ENCODE peak calls at places on chromosomes 16 and 17, in six cellular contexts. S is aorta; E is stimulated activated CD8-positive, alpha-beta memory T cell treated with anti-CD3 and anti-CD28 coated beads, Interleukin-12 subunit alpha, Interleukin-12 subunit beta, amount 100 ng/mL, for 4 hours; U is ureter; B is HCEC 1CT; Y is activated naive CD4-positive, alpha-beta T cell. H is an unnamed sample.

GRCh38 chr16:80174416-80174815 is 366.4 kb upstream of the DYNLRB2 start:
- DNase-seq in E (no peak), Y (no peak), S (no peak), B (peak; percentile 29), U (no peak), H (no peak)

GRCh38 chr17:76103274-76104139 is at the start of gene EXOC7:
- DNase-seq in E (peak; percentile 84), S (peak; percentile 98), U (peak; percentile 93), B (peak; percentile 90), Y (peak; percentile 91), H (peak; percentile 93)

GRCh38 chr17:63843387-63844292 is 1.2 kb upstream of the SMARCD2 start:
- DNase-seq in E (no peak), Y (no peak), B (peak; percentile 83), S (peak; percentile 77), U (peak; percentile 64), H (no peak)

GRCh38 chr16:85986931-85987749 is 88.2 kb downstream of the IRF8 start:
- DNase-seq in B (no peak), E (no peak), U (no peak), Y (peak; percentile 44), S (peak; percentile 77), H (peak; percentile 56)

GRCh38 chr16:30656388-30656787 is 1.8 kb upstream of the FBRS start:
- DNase-seq in U (no peak), E (no peak), B (no peak), S (no peak), Y (no peak), H (no peak)

GRCh38 chr16:30186444-30186781 is 3.0 kb downstream of the CORO1A start:
- DNase-seq in B (no peak), S (no peak), Y (peak; percentile 29), E (peak; percentile 19), U (no peak), H (no peak)

GRCh38 chr17:16304832-16305231 is 48.4 kb downstream of the CENPV start:
- DNase-seq in E (no peak), S (no peak), U (no peak), B (peak; percentile 51), Y (no peak), H (no peak)

GRCh38 chr17:75088902-75089417 is 1.2 kb downstream of the SLC16A5 start:
- DNase-seq in B (peak; percentile 49), Y (no peak), U (no peak), S (no peak), E (no peak), H (no peak)

GRCh38 chr17:20266806-20267458 is 200.4 kb downstream of the LGALS9B start:
- DNase-seq in S (no peak), E (no peak), Y (no peak), B (no peak), U (no peak), H (no peak)

GRCh38 chr16:23801387-23801786 is 34.4 kb upstream of the PRKCB start:
- DNase-seq in S (peak; percentile 86), B (peak; percentile 39), Y (peak; percentile 79), U (peak; percentile 77), E (peak; percentile 52), H (peak; percentile 75)

GRCh38 chr16:10954903-10955302 is 10.5 kb downstream of the CLEC16A start:
- DNase-seq in E (no peak), B (no peak), S (no peak), U (no peak), Y (no peak), H (no peak)

GRCh38 chr16:3822366-3823045 is 58.0 kb downstream of the CREBBP start:
- DNase-seq in B (no peak), S (no peak), E (no peak), Y (no peak), U (no peak), H (no peak)

GRCh38 chr17:75896360-75897075 is at the start of gene TRIM65:
- DNase-seq in E (peak; percentile 70), B (peak; percentile 78), Y (peak; percentile 70), U (peak; percentile 89), S (peak; percentile 97), H (peak; percentile 83)

GRCh38 chr17:1752425-1752941 is 9.4 kb upstream of the SERPINF1 start:
- DNase-seq in U (no peak), Y (no peak), B (no peak), E (no peak), S (no peak), H (no peak)

GRCh38 chr17:33137411-33137810 is 145.8 kb downstream of the SPACA3 start:
- DNase-seq in Y (no peak), S (no peak), U (no peak), E (no peak), B (no peak), H (no peak)

GRCh38 chr16:11561440-11561797 is 25.3 kb downstream of the LITAF start:
- DNase-seq in S (no peak), E (no peak), B (no peak), U (no peak), Y (no peak), H (no peak)

GRCh38 chr16:9256196-9256595 is 164.8 kb downstream of the HAPSTR1 start:
- DNase-seq in U (no peak), E (no peak), S (no peak), B (peak; percentile 9), Y (no peak), H (no peak)

GRCh38 chr16:8096211-8096610 is 494.1 kb downstream of the TMEM114 start:
- DNase-seq in S (no peak), Y (no peak), E (no peak), B (no peak), U (no peak), H (no peak)

GRCh38 chr16:24085665-24086064 is 170.5 kb upstream of the CACNG3 start:
- DNase-seq in U (no peak), E (no peak), Y (no peak), S (no peak), B (no peak), H (no peak)

GRCh38 chr17:49835472-49835871 is 12.4 kb downstream of the TAC4 start:
- DNase-seq in E (no peak), B (no peak), S (no peak), Y (no peak), U (no peak), H (no peak)

GRCh38 chr17:71922439-71922838 is 198.4 kb upstream of the SOX9 start:
- DNase-seq in U (no peak), Y (no peak), S (no peak), B (peak; percentile 75), E (no peak), H (no peak)

GRCh38 chr16:76278086-76278485 is 885 bp downstream of the CNTNAP4 start:
- DNase-seq in Y (no peak), E (no peak), S (no peak), B (no peak), U (no peak), H (no peak)

GRCh38 chr16:11780988-11781680 is 15.9 kb downstream of the ZC3H7A start:
- DNase-seq in B (peak; percentile 7), S (no peak), U (no peak), E (no peak), Y (no peak), H (no peak)

GRCh38 chr17:77882481-77883212 is 75.9 kb upstream of the TNRC6C start:
- DNase-seq in E (peak; percentile 59), B (no peak), S (peak; percentile 87), Y (peak; percentile 59), U (no peak), H (no peak)

GRCh38 chr17:73282629-73283028 is 20.9 kb upstream of the CPSF4L start:
- DNase-seq in S (no peak), B (no peak), U (no peak), Y (no peak), E (no peak), H (no peak)

GRCh38 chr17:51164911-51165679 is 1.1 kb upstream of the NME2 start:
- DNase-seq in E (no peak), U (peak; percentile 22), Y (no peak), S (no peak), B (no peak), H (no peak)

GRCh38 chr17:49210158-49211029 is at the start of the genes ABI3 and GNGT2:
- DNase-seq in E (no peak), S (no peak), Y (peak; percentile 35), B (no peak), U (no peak), H (no peak)

GRCh38 chr16:24102120-24102740 is 153.9 kb upstream of the CACNG3 start:
- DNase-seq in E (no peak), B (no peak), Y (no peak), U (no peak), S (no peak), H (no peak)

GRCh38 chr17:28973414-28973813 is 22.1 kb upstream of the PHF12 start:
- DNase-seq in Y (no peak), E (no peak), B (peak; percentile 12), S (no peak), U (no peak), H (no peak)

GRCh38 chr17:40190197-40191021 is 13.1 kb downstream of the RAPGEFL1 start:
- DNase-seq in Y (peak; percentile 41), E (no peak), S (no peak), B (no peak), U (no peak), H (no peak)

GRCh38 chr17:48497103-48497502 is 33.7 kb downstream of the HOXB1 start:
- DNase-seq in Y (no peak), E (no peak), U (no peak), B (peak; percentile 82), S (no peak), H (no peak)

GRCh38 chr16:66154801-66155200 is 211.7 kb upstream of the CDH5 start:
- DNase-seq in Y (no peak), B (no peak), U (no peak), E (no peak), S (no peak), H (no peak)

GRCh38 chr17:70344356-70345060 is 175.2 kb downstream of the KCNJ2 start:
- DNase-seq in B (peak; percentile 24), E (no peak), S (no peak), Y (no peak), U (no peak), H (no peak)

GRCh38 chr16:85089485-85089884 is 22.8 kb downstream of the CIBAR2 start:
- DNase-seq in E (no peak), S (no peak), B (no peak), U (peak; percentile 79), Y (no peak), H (no peak)

GRCh38 chr17:39648876-39649430 is 12.0 kb downstream of the STARD3 start:
- DNase-seq in E (no peak), Y (no peak), B (no peak), S (no peak), U (no peak), H (no peak)

GRCh38 chr16:84176192-84177053 is 10.4 kb downstream of the TAF1C start:
- DNase-seq in B (no peak), S (no peak), U (no peak), E (no peak), Y (no peak), H (no peak)

GRCh38 chr16:58219432-58219831 is 21.5 kb upstream of the CSNK2A2 start:
- DNase-seq in B (no peak), Y (no peak), S (no peak), E (no peak), U (no peak), H (no peak)

GRCh38 chr16:68781784-68782183 is 44.7 kb downstream of the CDH1 start:
- DNase-seq in E (no peak), Y (no peak), S (no peak), U (no peak), B (no peak), H (no peak)